ENCODE peak calls at places on chromosome 7, in ten cellular contexts. M, O, V, E, Y, X, Q, F, H and N are unnamed samples.

GRCh38 chr7:16795624-16796023 is 9.2 kb downstream of the AGR2 start:
- DNase-seq in M (no peak), O (no peak), V (no peak), E (no peak), Y (no peak), X (no peak), Q (no peak), F (no peak), H (no peak), N (no peak)

GRCh38 chr7:32142649-32143048 is 72.4 kb upstream of the PDE1C start:
- DNase-seq in M (no peak), O (peak; percentile 69), V (no peak), E (no peak), Y (no peak), X (peak; percentile 96), Q (peak; percentile 76), F (no peak), H (peak; percentile 38), N (no peak)

GRCh38 chr7:91079491-91079890 is 184.7 kb upstream of the FZD1 start:
- DNase-seq in M (no peak), O (peak; percentile 22), V (no peak), E (no peak), Y (no peak), X (peak; percentile 21), Q (peak; percentile 71), F (no peak), H (no peak), N (no peak)

GRCh38 chr7:101899616-101900015 is 82.2 kb downstream of the CUX1 start:
- DNase-seq in M (no peak), O (no peak), V (no peak), E (no peak), Y (no peak), X (no peak), Q (no peak), F (no peak), H (no peak), N (no peak)

GRCh38 chr7:27767374-27767773 is 27.4 kb downstream of the TAX1BP1 start:
- DNase-seq in M (no peak), O (peak; percentile 29), V (no peak), E (no peak), Y (no peak), X (peak; percentile 61), Q (no peak), F (no peak), H (no peak), N (no peak)

GRCh38 chr7:125358551-125359167 is 429.0 kb upstream of the POT1 start:
- DNase-seq in M (no peak), O (peak; percentile 33), V (no peak), E (no peak), Y (no peak), X (no peak), Q (no peak), F (no peak), H (no peak), N (no peak)

GRCh38 chr7:26504417-26504816 is 212.8 kb downstream of the SNX10 start:
- DNase-seq in M (no peak), O (no peak), V (no peak), E (no peak), Y (no peak), X (no peak), Q (no peak), F (no peak), H (no peak), N (no peak)

GRCh38 chr7:137816696-137817320 is 30.0 kb downstream of the DGKI start:
- DNase-seq in M (peak; percentile 29), O (no peak), V (no peak), E (no peak), Y (no peak), X (peak; percentile 28), Q (peak; percentile 47), F (no peak), H (peak; percentile 20), N (no peak)

GRCh38 chr7:22417841-22418240 is 60.9 kb upstream of the RAPGEF5 start:
- DNase-seq in M (no peak), O (no peak), V (no peak), E (no peak), Y (no peak), X (no peak), Q (no peak), F (no peak), H (no peak), N (no peak)

GRCh38 chr7:28062197-28062988 is 118.2 kb downstream of the JAZF1 start:
- DNase-seq in M (peak; percentile 69), O (peak; percentile 71), V (peak; percentile 26), E (peak; percentile 70), Y (peak; percentile 56), X (peak; percentile 86), Q (peak; percentile 76), F (peak; percentile 83), H (peak; percentile 46), N (peak; percentile 84)

GRCh38 chr7:22787936-22788335 is 34.7 kb downstream of the TOMM7 start:
- DNase-seq in M (peak; percentile 37), O (no peak), V (no peak), E (no peak), Y (no peak), X (no peak), Q (peak; percentile 43), F (no peak), H (no peak), N (no peak)

GRCh38 chr7:37952240-37952639 is 31.8 kb downstream of the EPDR1 start:
- DNase-seq in M (no peak), O (no peak), V (no peak), E (no peak), Y (no peak), X (no peak), Q (no peak), F (no peak), H (no peak), N (no peak)

GRCh38 chr7:49892473-49892872 is 119.0 kb downstream of the VWC2 start:
- DNase-seq in M (no peak), O (no peak), V (no peak), E (no peak), Y (no peak), X (no peak), Q (no peak), F (no peak), H (no peak), N (no peak)

GRCh38 chr7:111883241-111883640 is 320.9 kb upstream of the IMMP2L start:
- DNase-seq in M (no peak), O (no peak), V (no peak), E (no peak), Y (no peak), X (no peak), Q (no peak), F (no peak), H (no peak), N (no peak)

GRCh38 chr7:47478017-47478344 is 103.9 kb downstream of the TNS3 start:
- DNase-seq in M (no peak), O (no peak), V (no peak), E (no peak), Y (no peak), X (peak; percentile 25), Q (peak; percentile 45), F (no peak), H (no peak), N (no peak)

GRCh38 chr7:15839415-15840100 is 153.1 kb upstream of the MEOX2 start:
- DNase-seq in M (no peak), O (peak; percentile 16), V (no peak), E (peak; percentile 33), Y (no peak), X (peak; percentile 50), Q (peak; percentile 45), F (peak; percentile 29), H (no peak), N (peak; percentile 85)

GRCh38 chr7:82166666-82167065 is 276.9 kb downstream of the CACNA2D1 start:
- DNase-seq in M (peak; percentile 94), O (no peak), V (no peak), E (no peak), Y (no peak), X (no peak), Q (no peak), F (no peak), H (no peak), N (no peak)